ENCODE peak calls at places on chromosomes 5 and 9, in nine cellular contexts. X is A549, Q is GM23338, D is stomach, W is brain microvascular endothelial cell, P is adrenal gland, F is kidney epithelial cell, N is heart left ventricle, U is lower lobe of right lung. T is an unnamed sample.

GRCh38 chr9:94153905-94154304 is 69.6 kb downstream of the PTPDC1 start:
- DNase-seq in X (no peak), Q (no peak), D (no peak), W (no peak), P (no peak), F (no peak), N (no peak), U (no peak), T (no peak)

GRCh38 chr5:141795421-141795820 is 82.8 kb downstream of the PCDH1 start:
- DNase-seq in X (no peak), Q (no peak), D (no peak), W (no peak), P (no peak), F (no peak), N (no peak), U (no peak), T (no peak)

GRCh38 chr5:140118294-140118936 is 4.5 kb downstream of the PURA start:
- DNase-seq in X (peak), Q (peak), D (no peak), W (no peak), P (no peak), F (no peak), N (no peak), U (no peak), T (no peak)

GRCh38 chr5:101860563-101860962 is 435.5 kb downstream of the SLCO4C1 start:
- DNase-seq in X (no peak), Q (no peak), D (no peak), W (no peak), P (no peak), F (no peak), N (no peak), U (peak), T (no peak)

GRCh38 chr5:168477060-168477459 is 9.2 kb upstream of the RARS1 start:
- DNase-seq in X (no peak), Q (peak), D (no peak), W (peak), P (no peak), F (no peak), N (no peak), U (no peak), T (peak)

GRCh38 chr9:104087894-104088293 is 6.2 kb upstream of the SMC2 start:
- DNase-seq in X (no peak), Q (no peak), D (no peak), W (no peak), P (no peak), F (no peak), N (no peak), U (no peak), T (no peak)

GRCh38 chr5:7867260-7867659 is 1.6 kb downstream of the FASTKD3 start:
- DNase-seq in X (no peak), Q (no peak), D (no peak), W (no peak), P (no peak), F (no peak), N (no peak), U (no peak), T (no peak)

GRCh38 chr5:8756498-8757084 is 789.3 kb downstream of the SEMA5A start:
- DNase-seq in X (peak), Q (peak), D (no peak), W (peak), P (no peak), F (peak), N (no peak), U (no peak), T (peak)

GRCh38 chr5:73451218-73452130 is 2.9 kb upstream of the FOXD1 start:
- DNase-seq in X (peak), Q (peak), D (peak), W (no peak), P (no peak), F (no peak), N (peak), U (peak), T (peak)

GRCh38 chr5:169106906-169107305 is 194.0 kb downstream of the SLIT3 start:
- DNase-seq in X (no peak), Q (no peak), D (no peak), W (no peak), P (no peak), F (no peak), N (no peak), U (no peak), T (no peak)

GRCh38 chr9:113228130-113228665 is 6.9 kb downstream of the SLC31A1 start:
- DNase-seq in X (no peak), Q (no peak), D (no peak), W (no peak), P (peak), F (no peak), N (no peak), U (no peak), T (no peak)

GRCh38 chr5:138454121-138454520 is 11.2 kb upstream of the EGR1 start:
- DNase-seq in X (no peak), Q (no peak), D (no peak), W (no peak), P (no peak), F (no peak), N (no peak), U (no peak), T (no peak)

GRCh38 chr5:38807570-38808461 is 38.0 kb upstream of the OSMR start:
- DNase-seq in X (peak), Q (no peak), D (no peak), W (peak), P (no peak), F (no peak), N (no peak), U (no peak), T (peak)

GRCh38 chr5:122772446-122772845 is 2.4 kb upstream of the SNX2 start:
- DNase-seq in X (no peak), Q (no peak), D (no peak), W (peak), P (no peak), F (no peak), N (no peak), U (no peak), T (peak)

GRCh38 chr9:79682076-79682736 is 110.4 kb downstream of the TLE4 start:
- DNase-seq in X (no peak), Q (no peak), D (no peak), W (no peak), P (peak), F (no peak), N (no peak), U (no peak), T (peak)

GRCh38 chr5:133117930-133118445 is 66.2 kb downstream of the HSPA4 start:
- DNase-seq in X (no peak), Q (no peak), D (no peak), W (no peak), P (no peak), F (no peak), N (no peak), U (no peak), T (no peak)

GRCh38 chr5:176388003-176388340 is 426 bp downstream of the NOP16 start:
- DNase-seq in X (peak), Q (peak), D (no peak), W (peak), P (no peak), F (no peak), N (no peak), U (no peak), T (no peak)

GRCh38 chr5:54309751-54310432 is 481 bp downstream of the ARL15 start:
- DNase-seq in X (peak), Q (peak), D (peak), W (peak), P (peak), F (no peak), N (peak), U (peak), T (no peak)

GRCh38 chr5:127066721-127067120 is 6.6 kb downstream of the C5orf63 start:
- DNase-seq in X (no peak), Q (no peak), D (no peak), W (no peak), P (no peak), F (no peak), N (no peak), U (no peak), T (no peak)

GRCh38 chr5:68214472-68215207 is 916 bp upstream of the PIK3R1 start:
- DNase-seq in X (peak), Q (peak), D (no peak), W (no peak), P (no peak), F (no peak), N (no peak), U (no peak), T (peak)

GRCh38 chr5:141640051-141640415 is 3.2 kb downstream of the RELL2 start:
- DNase-seq in X (no peak), Q (no peak), D (no peak), W (no peak), P (no peak), F (no peak), N (no peak), U (no peak), T (no peak)

GRCh38 chr9:121350993-121351561 is 19.0 kb downstream of the STOM start:
- DNase-seq in X (peak), Q (no peak), D (peak), W (peak), P (peak), F (peak), N (no peak), U (peak), T (peak)

GRCh38 chr9:97711223-97711626 is 14.1 kb upstream of the XPA start:
- DNase-seq in X (no peak), Q (peak), D (no peak), W (no peak), P (no peak), F (no peak), N (no peak), U (no peak), T (no peak)

GRCh38 chr9:85430659-85431370 is 310.9 kb downstream of the AGTPBP1 start:
- DNase-seq in X (no peak), Q (no peak), D (no peak), W (no peak), P (no peak), F (no peak), N (no peak), U (no peak), T (peak)

GRCh38 chr5:160289356-160289651 is 23.1 kb downstream of the CCNJL start:
- DNase-seq in X (no peak), Q (no peak), D (no peak), W (no peak), P (no peak), F (no peak), N (no peak), U (no peak), T (no peak)

GRCh38 chr5:146223179-146223578 is 19.8 kb downstream of the RBM27 start:
- DNase-seq in X (no peak), Q (no peak), D (no peak), W (no peak), P (no peak), F (no peak), N (no peak), U (no peak), T (no peak)

GRCh38 chr9:2403701-2404100 is 217.9 kb upstream of the VLDLR start:
- DNase-seq in X (no peak), Q (no peak), D (no peak), W (no peak), P (no peak), F (no peak), N (no peak), U (no peak), T (peak)

GRCh38 chr5:68861099-68861498 is 232.7 kb upstream of the SLC30A5 start:
- DNase-seq in X (no peak), Q (no peak), D (no peak), W (no peak), P (no peak), F (no peak), N (no peak), U (no peak), T (no peak)

GRCh38 chr9:136792321-136793062 is 1.3 kb downstream of the TMEM141 start:
- DNase-seq in X (no peak), Q (no peak), D (no peak), W (no peak), P (no peak), F (no peak), N (no peak), U (peak), T (no peak)

GRCh38 chr5:1891391-1891790 is 8.7 kb upstream of the IRX4 start:
- DNase-seq in X (no peak), Q (no peak), D (no peak), W (no peak), P (no peak), F (no peak), N (peak), U (peak), T (no peak)

DNA sequence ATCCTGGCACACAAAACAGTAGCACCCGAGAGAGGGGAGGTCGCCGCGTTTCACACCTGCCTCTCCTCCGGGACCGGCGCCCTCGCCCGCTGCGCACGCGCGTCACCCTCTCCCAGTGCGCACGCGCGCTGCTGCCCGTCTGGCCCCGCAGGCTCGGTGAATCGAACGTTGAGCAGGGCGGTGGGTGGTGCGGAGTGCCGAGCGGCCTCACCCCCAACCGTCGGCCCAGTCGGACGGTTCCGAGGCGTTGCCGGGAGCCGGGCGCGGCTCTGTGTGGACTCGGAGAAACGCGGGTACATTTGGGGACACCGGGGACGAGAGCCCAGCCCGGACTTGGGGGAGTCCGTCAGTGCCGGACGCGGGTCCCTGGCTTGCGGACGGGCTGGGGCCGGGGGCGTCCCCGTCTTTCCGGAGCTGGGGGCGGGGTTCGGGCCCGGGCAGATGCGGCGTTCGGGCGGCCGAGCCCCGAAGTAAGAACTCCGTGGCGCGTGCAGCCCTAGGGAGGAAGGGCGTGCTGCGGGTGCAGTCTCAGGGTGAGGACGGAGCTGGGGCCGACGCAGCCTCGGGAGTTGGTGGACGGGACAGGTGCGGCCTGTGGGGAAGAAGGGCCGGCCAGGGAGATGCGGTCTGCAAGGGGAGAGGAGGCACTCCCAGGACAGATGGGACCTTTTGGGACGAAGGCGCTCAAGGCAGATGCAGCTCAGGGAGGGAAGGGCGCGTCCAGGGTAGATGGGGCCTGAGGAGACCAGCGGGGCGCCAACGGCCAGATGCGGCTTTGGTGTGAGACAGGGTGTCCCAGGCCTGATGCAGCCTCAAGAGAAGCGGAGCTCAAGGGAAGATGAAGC is at the start of gene POMT1:
- DNase-seq in X (peak), Q (peak), D (peak), W (peak), P (peak), F (peak), N (peak), U (peak), T (peak)
- H3K4me3 ChIP-seq in X (peak), Q (peak), D (peak), W (peak), P (peak), F (peak), N (peak), U (peak), T (peak)

GRCh38 chr5:64384761-64385160 is 121.1 kb upstream of the RGS7BP start:
- DNase-seq in X (peak), Q (peak), D (no peak), W (peak), P (no peak), F (peak), N (no peak), U (no peak), T (peak)
- TF ChIP-seq CTCF in X (no peak), Q (peak), D (no peak), W (peak), P (no peak), F (peak), N (no peak), U (no peak), T (no peak)

GRCh38 chr9:87034891-87035290 is 87.6 kb upstream of the GAS1 start:
- DNase-seq in X (no peak), Q (no peak), D (no peak), W (no peak), P (no peak), F (no peak), N (no peak), U (no peak), T (no peak)

GRCh38 chr9:87035868-87036267 is 88.6 kb upstream of the GAS1 start:
- DNase-seq in X (no peak), Q (no peak), D (no peak), W (no peak), P (no peak), F (no peak), N (no peak), U (no peak), T (no peak)

GRCh38 chr9:87040410-87041009 is 93.2 kb upstream of the GAS1 start:
- DNase-seq in X (no peak), Q (no peak), D (no peak), W (no peak), P (no peak), F (no peak), N (no peak), U (no peak), T (no peak)

GRCh38 chr9:87036482-87036881 is 89.2 kb upstream of the GAS1 start:
- DNase-seq in X (no peak), Q (no peak), D (no peak), W (no peak), P (no peak), F (no peak), N (no peak), U (no peak), T (no peak)

DNA sequence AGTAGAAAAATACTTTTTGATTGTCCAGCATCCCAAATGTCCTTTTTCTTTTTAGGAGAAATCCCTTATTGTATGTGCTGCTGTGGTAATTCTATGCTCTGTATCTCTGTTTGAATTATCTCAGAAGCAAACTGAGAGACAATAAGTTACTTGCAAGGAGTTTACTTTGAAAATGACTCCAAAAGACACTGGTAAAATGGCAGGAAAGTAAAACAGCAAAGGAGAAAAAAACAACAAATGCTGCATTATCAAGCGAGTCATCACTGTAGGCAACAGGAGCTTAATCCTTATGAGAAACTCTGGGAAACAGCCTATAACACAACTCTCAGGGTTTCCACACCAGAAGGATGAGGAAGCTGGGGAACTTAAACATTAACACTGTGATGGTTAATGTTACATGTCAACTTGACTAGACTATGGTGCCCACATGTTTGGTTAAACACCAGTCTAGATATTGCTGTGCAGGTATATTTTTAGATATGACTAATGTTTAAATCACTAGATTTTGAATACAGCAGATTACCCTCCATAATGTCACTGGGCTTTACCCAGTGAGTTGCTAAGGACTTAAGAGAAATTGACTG is 92.6 kb upstream of the GAS1 start:
- DNase-seq in X (no peak), Q (no peak), D (no peak), W (peak), P (no peak), F (peak), N (no peak), U (no peak), T (peak)
- H3K4me3 ChIP-seq in X (no peak), Q (peak), D (no peak), W (no peak), P (no peak), F (no peak), N (no peak), U (no peak), T (no peak)

GRCh38 chr9:129481824-129482511 is 138.9 kb downstream of the C9orf50 start:
- DNase-seq in X (peak), Q (peak), D (no peak), W (no peak), P (no peak), F (no peak), N (peak), U (no peak), T (no peak)
- TF ChIP-seq CTCF in X (peak), Q (peak), D (no peak), W (peak), P (peak), F (peak), N (no peak), U (peak), T (peak)

GRCh38 chr5:108686676-108687075 is 61.0 kb upstream of the FER start:
- DNase-seq in X (no peak), Q (peak), D (no peak), W (no peak), P (no peak), F (no peak), N (no peak), U (no peak), T (no peak)

DNA sequence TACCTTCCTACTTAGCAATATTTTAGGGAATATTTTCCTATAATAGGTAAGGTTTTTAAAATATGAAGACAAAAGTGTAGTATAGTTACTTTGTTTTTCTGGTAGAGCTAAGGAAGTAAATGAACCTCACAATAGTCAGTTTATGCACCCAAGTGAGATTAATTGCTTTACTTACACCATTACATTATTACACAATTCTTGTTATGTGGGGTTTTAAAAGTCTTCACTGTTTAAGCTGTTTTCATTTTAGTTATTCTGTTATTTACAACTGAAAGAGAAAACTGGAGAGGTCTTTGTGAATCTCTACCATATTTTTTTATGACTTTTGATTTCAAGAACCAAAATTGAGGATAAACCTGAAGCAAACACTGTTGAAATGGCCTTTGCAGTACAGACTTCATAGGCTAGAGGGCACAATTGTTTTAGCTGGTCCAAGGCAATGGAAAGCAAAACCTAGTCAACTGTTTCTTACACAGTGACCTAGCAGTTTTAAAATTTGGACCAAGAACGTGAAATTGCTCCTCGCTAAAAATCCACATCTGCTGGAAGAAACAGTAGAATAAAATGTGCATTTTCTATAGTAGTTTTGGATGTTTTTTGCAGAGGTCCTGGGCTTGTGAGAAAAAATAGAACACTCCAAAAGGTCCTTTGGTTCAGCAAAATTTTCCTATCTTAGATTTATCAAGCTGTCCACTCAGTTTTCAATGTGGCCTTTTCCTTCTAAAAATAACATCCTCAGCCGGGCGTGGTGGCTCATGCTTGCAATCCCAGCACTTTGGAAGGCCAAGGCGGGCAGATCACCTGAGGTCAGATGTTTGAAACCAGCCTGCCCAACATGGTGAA is 66.4 kb upstream of the FER start:
- DNase-seq in X (peak), Q (peak), D (no peak), W (peak), P (peak), F (peak), N (no peak), U (no peak), T (peak)
- H3K4me3 ChIP-seq in X (no peak), Q (no peak), D (no peak), W (no peak), P (no peak), F (no peak), N (no peak), U (no peak), T (no peak)

DNA sequence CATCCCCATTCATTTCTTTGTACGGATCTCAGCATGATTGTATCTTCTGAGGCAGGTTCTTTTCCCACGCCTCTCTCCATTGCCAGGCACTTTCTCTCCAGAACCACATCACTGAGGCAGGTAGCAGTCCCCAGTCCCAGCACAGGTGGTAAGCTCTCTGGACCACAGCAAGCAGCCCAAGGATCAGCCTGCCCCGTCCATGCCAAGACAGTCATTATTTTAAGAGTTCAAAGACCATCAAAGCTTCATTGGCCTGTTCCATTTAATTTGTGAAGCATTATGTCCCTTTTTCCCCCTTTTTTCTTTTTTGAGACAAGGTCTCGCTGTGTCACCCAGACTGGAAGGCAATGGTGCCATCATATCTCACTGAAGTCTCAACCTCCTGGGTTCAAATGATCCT is 171.7 kb downstream of the AUH start:
- DNase-seq in X (no peak), Q (no peak), D (no peak), W (no peak), P (no peak), F (no peak), N (no peak), U (no peak), T (no peak)
- TF ChIP-seq CTCF in X (no peak), Q (no peak), D (no peak), W (no peak), P (no peak), F (no peak), N (no peak), U (no peak), T (no peak)